ENCODE peak calls at places on chromosome 1, in five cellular contexts. P, D, L, R and I are unnamed samples.

GRCh38 chr1:15936025-15936424 is 39.9 kb downstream of the ZBTB17 start:
- DNase-seq in P (no peak), D (no peak), L (no peak), R (no peak), I (no peak)

GRCh38 chr1:2194319-2194897 is at the start of gene FAAP20:
- DNase-seq in P (no peak), D (peak), L (peak), R (no peak), I (no peak)

GRCh38 chr1:94843846-94844245 is 23.7 kb downstream of the SLC44A3 start:
- DNase-seq in P (no peak), D (no peak), L (peak), R (no peak), I (no peak)

GRCh38 chr1:43958351-43959255 is 11.2 kb upstream of the DPH2 start:
- DNase-seq in P (no peak), D (no peak), L (no peak), R (no peak), I (no peak)

GRCh38 chr1:179742717-179743678 is at the start of gene FAM163A:
- DNase-seq in P (no peak), D (no peak), L (no peak), R (no peak), I (no peak)

GRCh38 chr1:110203021-110203661 is 7.0 kb upstream of the KCNC4 start:
- DNase-seq in P (peak), D (peak), L (peak), R (peak), I (no peak)

GRCh38 chr1:29688477-29689365 is 452.4 kb downstream of the PTPRU start:
- DNase-seq in P (no peak), D (no peak), L (peak), R (no peak), I (no peak)

GRCh38 chr1:21247892-21248715 is 42.2 kb downstream of the ECE1 start:
- DNase-seq in P (no peak), D (no peak), L (no peak), R (no peak), I (no peak)

GRCh38 chr1:113388621-113389355 is 1.5 kb upstream of the MAGI3 start:
- DNase-seq in P (peak), D (no peak), L (no peak), R (no peak), I (no peak)

GRCh38 chr1:65027699-65028358 is 61.5 kb upstream of the JAK1 start:
- DNase-seq in P (no peak), D (no peak), L (no peak), R (peak), I (no peak)

GRCh38 chr1:208178091-208178529 is 66.1 kb downstream of the PLXNA2 start:
- DNase-seq in P (no peak), D (no peak), L (no peak), R (no peak), I (no peak)

GRCh38 chr1:11540773-11541160 is 61.8 kb downstream of the DISP3 start:
- DNase-seq in P (no peak), D (no peak), L (no peak), R (no peak), I (no peak)

GRCh38 chr1:33220701-33221384 is 35.4 kb upstream of the ZNF362 start:
- DNase-seq in P (no peak), D (no peak), L (no peak), R (no peak), I (no peak)

GRCh38 chr1:47894718-47895393 is 102.3 kb downstream of the TRABD2B start:
- DNase-seq in P (no peak), D (no peak), L (peak), R (no peak), I (no peak)

GRCh38 chr1:199752688-199753027 is 274.9 kb upstream of the NR5A2 start:
- DNase-seq in P (no peak), D (no peak), L (no peak), R (no peak), I (no peak)

GRCh38 chr1:38117444-38117887 is 70.9 kb upstream of the POU3F1 start:
- DNase-seq in P (no peak), D (no peak), L (no peak), R (no peak), I (no peak)

GRCh38 chr1:224045556-224045955 is 68.4 kb upstream of the FBXO28 start:
- DNase-seq in P (no peak), D (no peak), L (no peak), R (no peak), I (no peak)

GRCh38 chr1:113530021-113530420 is 139.7 kb downstream of the MAGI3 start:
- DNase-seq in P (no peak), D (no peak), L (peak), R (no peak), I (no peak)

GRCh38 chr1:42783092-42783491 is 1.7 kb upstream of the TMEM269 start:
- DNase-seq in P (no peak), D (no peak), L (no peak), R (no peak), I (no peak)

GRCh38 chr1:38097256-38097655 is 50.7 kb upstream of the POU3F1 start:
- DNase-seq in P (no peak), D (no peak), L (no peak), R (no peak), I (no peak)

GRCh38 chr1:4549933-4550332 is 104.5 kb upstream of the AJAP1 start:
- DNase-seq in P (no peak), D (no peak), L (no peak), R (peak), I (no peak)

GRCh38 chr1:82110366-82111254 is 309.9 kb downstream of the ADGRL2 start:
- DNase-seq in P (no peak), D (no peak), L (peak), R (no peak), I (no peak)

GRCh38 chr1:205528446-205528886 is 24.0 kb downstream of the CDK18 start:
- DNase-seq in P (no peak), D (no peak), L (no peak), R (no peak), I (no peak)

GRCh38 chr1:78884685-78885452 is 121.7 kb downstream of the ADGRL4 start:
- DNase-seq in P (no peak), D (no peak), L (peak), R (no peak), I (no peak)